ENCODE peak calls at places on chromosomes 4 and X, in eight cellular contexts. R is transverse colon; N is endothelial cell of umbilical vein; P is psoas muscle; Z is naive thymus-derived CD4-positive, alpha-beta T cell; F is body of pancreas; K is cardiac muscle cell; G is WERI-Rb-1. I is an unnamed sample.

GRCh38 chrX:46750829-46751228 is 8.1 kb downstream of the SLC9A7 start:
- DNase-seq in R (no peak), N (no peak), P (no peak), Z (no peak), F (peak; percentile 27), K (no peak), G (no peak), I (no peak)

GRCh38 chr4:56699537-56699936 is 18.4 kb upstream of the HOPX start:
- DNase-seq in R (no peak), N (no peak), P (no peak), Z (no peak), F (no peak), K (no peak), G (no peak), I (no peak)

GRCh38 chrX:130114141-130114561 is 3.9 kb upstream of the ELF4 start:
- DNase-seq in R (no peak), N (no peak), P (no peak), Z (no peak), F (no peak), K (no peak), G (no peak), I (no peak)

GRCh38 chrX:130086414-130087207 is 23.7 kb downstream of the ELF4 start:
- DNase-seq in R (peak; percentile 56), N (no peak), P (peak; percentile 57), Z (peak; percentile 69), F (no peak), K (no peak), G (peak; percentile 55), I (no peak)

GRCh38 chrX:3811331-3812311 is 98.2 kb upstream of the PRKX start:
- DNase-seq in R (peak; percentile 28), N (no peak), P (no peak), Z (peak; percentile 35), F (no peak), K (peak; percentile 44), G (peak; percentile 29), I (no peak)

GRCh38 chr4:20422398-20422797 is 170.7 kb downstream of the SLIT2 start:
- DNase-seq in R (peak; percentile 60), N (peak; percentile 78), P (no peak), Z (no peak), F (peak; percentile 55), K (peak; percentile 63), G (peak; percentile 77), I (no peak)

GRCh38 chr4:188336891-188337290 is 197.7 kb downstream of the TRIML1 start:
- DNase-seq in R (no peak), N (no peak), P (no peak), Z (no peak), F (no peak), K (no peak), G (no peak), I (no peak)

GRCh38 chr4:108709234-108709633 is 53.6 kb downstream of the ETNPPL start:
- DNase-seq in R (no peak), N (no peak), P (no peak), Z (no peak), F (no peak), K (no peak), G (no peak), I (no peak)

GRCh38 chr4:98728871-98729270 is 70.5 kb upstream of the TSPAN5 start:
- DNase-seq in R (no peak), N (no peak), P (no peak), Z (no peak), F (no peak), K (no peak), G (no peak), I (no peak)

GRCh38 chr4:113686950-113687718 is 74.4 kb downstream of the CAMK2D start:
- DNase-seq in R (no peak), N (no peak), P (no peak), Z (no peak), F (no peak), K (no peak), G (no peak), I (no peak)

GRCh38 chrX:45799576-45799975 is 598.9 kb upstream of the DIPK2B start:
- DNase-seq in R (no peak), N (no peak), P (no peak), Z (no peak), F (no peak), K (no peak), G (no peak), I (no peak)

GRCh38 chr4:26161030-26161824 is 159.6 kb upstream of the RBPJ start:
- DNase-seq in R (no peak), N (no peak), P (no peak), Z (no peak), F (no peak), K (no peak), G (peak; percentile 64), I (no peak)

GRCh38 chr4:25807101-25807728 is 55.6 kb downstream of the SEL1L3 start:
- DNase-seq in R (no peak), N (no peak), P (no peak), Z (no peak), F (no peak), K (no peak), G (no peak), I (no peak)

GRCh38 chrX:145532176-145532780 is 285.0 kb downstream of the SPANXN1 start:
- DNase-seq in R (no peak), N (no peak), P (no peak), Z (no peak), F (no peak), K (no peak), G (no peak), I (no peak)

GRCh38 chrX:12615061-12615460 is 176.2 kb upstream of the PRPS2 start:
- DNase-seq in R (no peak), N (no peak), P (no peak), Z (no peak), F (no peak), K (no peak), G (no peak), I (no peak)

GRCh38 chr4:6189511-6189910 is 10.8 kb downstream of the JAKMIP1 start:
- DNase-seq in R (no peak), N (no peak), P (no peak), Z (no peak), F (no peak), K (no peak), G (no peak), I (no peak)

GRCh38 chr4:66929748-66930147 is 615.6 kb downstream of the CENPC start:
- DNase-seq in R (no peak), N (no peak), P (no peak), Z (no peak), F (no peak), K (no peak), G (no peak), I (no peak)

GRCh38 chrX:45935408-45935807 is 609.8 kb downstream of the ZNF674 start:
- DNase-seq in R (no peak), N (no peak), P (no peak), Z (no peak), F (no peak), K (no peak), G (no peak), I (no peak)

GRCh38 chrX:100410083-100410590 is at the start of gene PCDH19:
- DNase-seq in R (peak; percentile 42), N (peak; percentile 54), P (peak; percentile 70), Z (no peak), F (peak; percentile 34), K (peak; percentile 89), G (no peak), I (peak; percentile 82)

GRCh38 chr4:3235581-3235980 is 13.4 kb upstream of the MSANTD1 start:
- DNase-seq in R (no peak), N (no peak), P (no peak), Z (no peak), F (no peak), K (no peak), G (no peak), I (no peak)
- H3K36me3 ChIP-seq in R (peaks cover 19% of the 10 kb centered on the region), N (peaks cover 2% of the 10 kb centered on the region), P (no peaks in the 10 kb centered on the region), Z (peaks cover 97% of the 10 kb centered on the region), F (peaks cover 36% of the 10 kb centered on the region), K (peaks cover 26% of the 10 kb centered on the region), G (peaks cover 81% of the 10 kb centered on the region), I (peaks cover 9% of the 10 kb centered on the region)

DNA sequence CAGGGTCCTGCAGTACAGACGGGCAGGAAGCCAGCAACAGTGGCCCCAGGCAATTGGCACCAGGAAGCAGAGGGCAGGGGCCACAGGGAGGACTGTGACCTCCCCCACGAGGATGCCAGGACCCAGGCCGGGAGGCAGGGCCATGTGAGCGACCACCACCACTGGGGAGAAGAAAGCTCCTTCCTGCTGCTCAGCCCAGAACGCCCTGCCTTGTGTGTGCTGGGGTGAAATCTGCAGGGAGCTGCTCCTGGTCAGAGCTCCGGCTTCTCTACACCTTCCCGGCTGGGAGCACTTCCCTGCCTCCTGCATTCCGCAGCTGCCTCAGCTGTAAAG is 100.4 kb downstream of the HMX1 start:
- DNase-seq in R (no peak), N (no peak), P (peak; percentile 12), Z (no peak), F (no peak), K (peak; percentile 9), G (no peak), I (peak; percentile 70)
- H3K27ac ChIP-seq in R (no peak overlapping the region), N (no peak overlapping the region), P (no peak overlapping the region), Z (no peak overlapping the region), F (no peak overlapping the region), K (no peak overlapping the region), G (no peak overlapping the region), I (no peak overlapping the region)

GRCh38 chr4:112648263-112649054 is 11.5 kb downstream of the LARP7 start:
- DNase-seq in R (no peak), N (no peak), P (no peak), Z (no peak), F (no peak), K (no peak), G (no peak), I (no peak)

GRCh38 chr4:112647785-112648184 is 10.8 kb downstream of the LARP7 start:
- DNase-seq in R (no peak), N (no peak), P (no peak), Z (no peak), F (no peak), K (no peak), G (no peak), I (no peak)

GRCh38 chr4:112646632-112647537 is 9.9 kb downstream of the LARP7 start:
- DNase-seq in R (no peak), N (no peak), P (no peak), Z (no peak), F (no peak), K (no peak), G (no peak), I (no peak)

GRCh38 chr4:112649055-112649408 is 12.1 kb downstream of the LARP7 start:
- DNase-seq in R (no peak), N (no peak), P (no peak), Z (no peak), F (no peak), K (no peak), G (no peak), I (no peak)

GRCh38 chr4:112645541-112646329 is 8.8 kb downstream of the LARP7 start:
- DNase-seq in R (no peak), N (no peak), P (no peak), Z (no peak), F (no peak), K (no peak), G (no peak), I (no peak)
- H3K36me3 ChIP-seq in R (peaks cover 54% of the 10 kb centered on the region), N (peaks cover 9% of the 10 kb centered on the region), P (peaks cover 10% of the 10 kb centered on the region), Z (peaks cover 39% of the 10 kb centered on the region), F (peaks cover 21% of the 10 kb centered on the region), K (peaks cover 11% of the 10 kb centered on the region), G (peaks cover 50% of the 10 kb centered on the region), I (peaks cover 9% of the 10 kb centered on the region)

DNA sequence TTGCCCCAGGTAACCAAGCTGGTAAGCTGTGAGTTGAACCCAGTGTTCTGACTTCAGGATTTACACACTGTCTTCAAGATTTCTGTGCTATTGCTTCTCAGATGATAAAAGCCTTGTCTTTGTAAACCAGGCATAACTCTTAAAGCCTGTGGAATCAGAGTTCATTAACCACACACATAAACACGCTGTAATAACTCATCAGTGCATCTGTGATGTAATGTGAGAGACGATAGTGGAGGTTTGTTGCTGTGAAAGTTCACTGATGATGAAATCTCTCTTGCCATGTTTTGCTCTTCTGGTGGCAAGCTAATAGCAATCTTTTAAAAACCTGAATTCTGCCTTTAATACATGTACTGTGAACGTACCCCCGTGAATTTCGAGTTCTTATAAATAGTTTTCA is 41.5 kb downstream of the CLCN4 start:
- DNase-seq in R (no peak), N (no peak), P (no peak), Z (no peak), F (no peak), K (no peak), G (no peak), I (no peak)
- H3K27ac ChIP-seq in R (no peak overlapping the region), N (no peak overlapping the region), P (no peak overlapping the region), Z (no peak overlapping the region), F (no peak overlapping the region), K (no peak overlapping the region), G (no peak overlapping the region), I (no peak overlapping the region)